ENCODE peak calls at places on chromosomes 16 and 17, in nine cellular contexts. One of them, this sample, is unnamed. For H3K4me1, the result is how much of the 10 kb centered on the place peaks cover.

GRCh38 chr17:21392257-21392656 is 16.1 kb downstream of the KCNJ12 start:
- DNase-seq in testis: no peak
- DNase-seq in body of pancreas: no peak
- DNase-seq in HCT116: no peak
- DNase-seq in mucosa of descending colon: no peak
- DNase-seq in tibial nerve: no peak
- DNase-seq in uterus: no peak
- DNase-seq in pancreas: no peak
- DNase-seq in PC-9: no peak
- DNase-seq in this sample: no peak

GRCh38 chr17:9854255-9854654 is 28.5 kb downstream of the GLP2R start:
- DNase-seq in mucosa of descending colon: no peak
- DNase-seq in tibial nerve: no peak
- DNase-seq in uterus: no peak
- DNase-seq in testis: no peak
- DNase-seq in PC-9: no peak
- DNase-seq in body of pancreas: no peak
- DNase-seq in pancreas: no peak
- DNase-seq in HCT116: no peak
- DNase-seq in this sample: no peak

GRCh38 chr16:21001262-21001661 is 100.7 kb downstream of the LYRM1 start:
- DNase-seq in uterus: no peak
- DNase-seq in body of pancreas: peak
- DNase-seq in mucosa of descending colon: peak
- DNase-seq in pancreas: no peak
- DNase-seq in testis: peak
- DNase-seq in PC-9: no peak
- DNase-seq in tibial nerve: no peak
- DNase-seq in HCT116: peak
- DNase-seq in this sample: no peak

GRCh38 chr17:81966343-81967243 is 5.6 kb upstream of the NOTUM start:
- DNase-seq in testis: peak
- DNase-seq in tibial nerve: no peak
- DNase-seq in body of pancreas: peak
- DNase-seq in pancreas: no peak
- DNase-seq in PC-9: no peak
- DNase-seq in mucosa of descending colon: peak
- DNase-seq in HCT116: no peak
- DNase-seq in uterus: no peak
- DNase-seq in this sample: no peak

GRCh38 chr17:33637534-33637933 is 344.4 kb upstream of the ASIC2 start:
- DNase-seq in testis: no peak
- DNase-seq in pancreas: no peak
- DNase-seq in tibial nerve: no peak
- DNase-seq in HCT116: no peak
- DNase-seq in PC-9: no peak
- DNase-seq in body of pancreas: no peak
- DNase-seq in mucosa of descending colon: no peak
- DNase-seq in uterus: no peak
- DNase-seq in this sample: no peak

GRCh38 chr17:80457236-80457856 is 19.1 kb downstream of the NPTX1 start:
- DNase-seq in mucosa of descending colon: no peak
- DNase-seq in body of pancreas: no peak
- DNase-seq in PC-9: peak
- DNase-seq in pancreas: no peak
- DNase-seq in uterus: no peak
- DNase-seq in tibial nerve: no peak
- DNase-seq in testis: no peak
- DNase-seq in HCT116: no peak
- DNase-seq in this sample: no peak

GRCh38 chr16:69725480-69726312 is 664 bp downstream of the NQO1 start:
- DNase-seq in tibial nerve: no peak
- DNase-seq in body of pancreas: no peak
- DNase-seq in mucosa of descending colon: peak
- DNase-seq in PC-9: no peak
- DNase-seq in pancreas: no peak
- DNase-seq in testis: no peak
- DNase-seq in uterus: no peak
- DNase-seq in HCT116: no peak
- DNase-seq in this sample: no peak

GRCh38 chr17:28396635-28397239 is 9.3 kb downstream of the SLC46A1 start:
- DNase-seq in PC-9: no peak
- DNase-seq in testis: no peak
- DNase-seq in mucosa of descending colon: no peak
- DNase-seq in pancreas: no peak
- DNase-seq in body of pancreas: no peak
- DNase-seq in tibial nerve: no peak
- DNase-seq in uterus: no peak
- DNase-seq in HCT116: no peak
- DNase-seq in this sample: no peak

GRCh38 chr17:75632428-75632827 is 806 bp upstream of the SMIM5 start:
- DNase-seq in mucosa of descending colon: no peak
- DNase-seq in HCT116: no peak
- DNase-seq in pancreas: peak
- DNase-seq in tibial nerve: no peak
- DNase-seq in body of pancreas: no peak
- DNase-seq in uterus: no peak
- DNase-seq in testis: no peak
- DNase-seq in PC-9: no peak
- DNase-seq in this sample: no peak

GRCh38 chr17:21157586-21158370 is 31.0 kb downstream of the DHRS7B start:
- DNase-seq in testis: no peak
- DNase-seq in tibial nerve: no peak
- DNase-seq in pancreas: no peak
- DNase-seq in PC-9: no peak
- DNase-seq in body of pancreas: no peak
- DNase-seq in uterus: no peak
- DNase-seq in mucosa of descending colon: no peak
- DNase-seq in HCT116: no peak
- DNase-seq in this sample: no peak

GRCh38 chr17:50103252-50103651 is 8.1 kb downstream of the PDK2 start:
- DNase-seq in HCT116: no peak
- DNase-seq in tibial nerve: no peak
- DNase-seq in pancreas: no peak
- DNase-seq in body of pancreas: no peak
- DNase-seq in uterus: no peak
- DNase-seq in mucosa of descending colon: no peak
- DNase-seq in testis: no peak
- DNase-seq in PC-9: no peak
- DNase-seq in this sample: no peak
- H3K4me3 ChIP-seq in HCT116: no peak
- H3K4me3 ChIP-seq in tibial nerve: no peak
- H3K4me3 ChIP-seq in pancreas: no peak
- H3K4me3 ChIP-seq in body of pancreas: no peak
- H3K4me3 ChIP-seq in uterus: no peak
- H3K4me3 ChIP-seq in mucosa of descending colon: no peak
- H3K4me3 ChIP-seq in testis: no peak
- H3K4me3 ChIP-seq in PC-9: no peak
- H3K4me3 ChIP-seq in this sample: no peak

DNA sequence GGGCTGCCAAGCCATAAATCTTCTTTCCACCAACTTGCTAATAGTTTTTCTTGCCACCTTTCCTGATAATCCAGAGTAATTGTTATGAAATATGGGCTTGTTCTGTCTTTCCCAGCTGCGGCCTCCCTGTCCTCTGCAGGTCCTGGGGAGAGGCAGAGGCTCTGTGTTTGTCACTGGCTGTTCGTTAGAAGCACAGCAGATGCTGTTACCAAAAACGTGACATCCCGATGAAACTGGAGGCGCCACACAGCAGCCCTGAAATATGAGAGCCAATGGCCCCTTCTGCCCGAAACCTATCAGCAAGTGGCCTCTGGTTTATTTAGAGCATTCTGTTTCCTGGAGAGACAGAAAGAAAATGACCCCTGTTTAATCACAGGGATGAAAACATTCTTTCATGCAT is 115.1 kb upstream of the ANKFN1 start:
- DNase-seq in HCT116: no peak
- DNase-seq in testis: no peak
- DNase-seq in pancreas: no peak
- DNase-seq in PC-9: no peak
- DNase-seq in mucosa of descending colon: no peak
- DNase-seq in uterus: no peak
- DNase-seq in tibial nerve: no peak
- DNase-seq in body of pancreas: no peak
- DNase-seq in this sample: no peak
- H3K4me1 ChIP-seq in HCT116: under half
- H3K4me1 ChIP-seq in testis: under half
- H3K4me1 ChIP-seq in pancreas: under half
- H3K4me1 ChIP-seq in PC-9: under half
- H3K4me1 ChIP-seq in mucosa of descending colon: under half
- H3K4me1 ChIP-seq in uterus: under half
- H3K4me1 ChIP-seq in tibial nerve: under half
- H3K4me1 ChIP-seq in body of pancreas: under half
- H3K4me1 ChIP-seq in this sample: under half

GRCh38 chr16:30766922-30767284 is 4.8 kb downstream of the RNF40 start:
- DNase-seq in pancreas: peak
- DNase-seq in mucosa of descending colon: no peak
- DNase-seq in testis: peak
- DNase-seq in HCT116: no peak
- DNase-seq in body of pancreas: no peak
- DNase-seq in uterus: no peak
- DNase-seq in tibial nerve: no peak
- DNase-seq in PC-9: no peak
- DNase-seq in this sample: no peak

GRCh38 chr16:30764086-30764485 is 2.0 kb downstream of the RNF40 start:
- DNase-seq in PC-9: no peak
- DNase-seq in pancreas: no peak
- DNase-seq in body of pancreas: no peak
- DNase-seq in mucosa of descending colon: no peak
- DNase-seq in HCT116: no peak
- DNase-seq in tibial nerve: no peak
- DNase-seq in testis: no peak
- DNase-seq in uterus: no peak
- DNase-seq in this sample: no peak

GRCh38 chr16:30767767-30768465 is 5.8 kb downstream of the RNF40 start:
- DNase-seq in PC-9: no peak
- DNase-seq in uterus: no peak
- DNase-seq in pancreas: peak
- DNase-seq in tibial nerve: no peak
- DNase-seq in mucosa of descending colon: no peak
- DNase-seq in testis: no peak
- DNase-seq in body of pancreas: no peak
- DNase-seq in HCT116: no peak
- DNase-seq in this sample: no peak

GRCh38 chr16:30764816-30765465 is 2.8 kb downstream of the RNF40 start:
- DNase-seq in PC-9: no peak
- DNase-seq in HCT116: no peak
- DNase-seq in testis: no peak
- DNase-seq in mucosa of descending colon: no peak
- DNase-seq in pancreas: no peak
- DNase-seq in tibial nerve: no peak
- DNase-seq in uterus: no peak
- DNase-seq in body of pancreas: no peak
- DNase-seq in this sample: no peak

DNA sequence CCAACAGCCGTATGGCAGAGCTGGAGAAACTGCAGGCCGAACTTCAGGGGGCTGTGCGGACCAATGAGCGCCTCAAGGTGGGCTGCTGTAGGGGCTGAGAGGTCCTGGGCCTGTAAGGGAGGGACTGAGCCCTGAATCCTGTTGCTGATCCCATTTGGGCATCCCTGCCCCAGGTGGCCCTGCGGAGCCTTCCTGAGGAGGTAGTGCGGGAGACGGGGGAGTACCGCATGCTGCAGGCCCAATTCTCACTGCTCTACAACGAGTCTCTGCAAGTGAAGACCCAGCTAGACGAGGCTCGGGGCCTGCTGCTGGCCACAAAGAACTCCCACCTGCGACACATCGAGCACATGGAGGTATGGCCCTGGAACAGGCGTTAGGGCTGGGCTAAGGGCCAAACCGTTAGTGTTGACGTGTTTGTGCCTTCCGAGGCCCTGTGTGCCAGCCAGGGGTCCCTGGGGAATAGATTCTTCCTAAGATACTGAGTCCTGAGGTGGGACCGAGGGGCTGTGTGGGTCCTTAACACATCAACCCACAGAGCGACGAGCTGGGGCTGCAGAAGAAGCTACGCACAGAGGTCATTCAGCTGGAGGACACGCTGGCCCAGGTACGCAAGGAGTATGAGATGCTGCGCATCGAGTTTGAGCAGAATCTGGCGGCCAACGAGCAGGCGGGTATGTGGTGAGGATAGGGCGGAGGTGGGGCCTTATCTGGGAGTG is 4.2 kb downstream of the RNF40 start:
- DNase-seq in tibial nerve: no peak
- DNase-seq in PC-9: no peak
- DNase-seq in pancreas: peak
- DNase-seq in uterus: no peak
- DNase-seq in testis: no peak
- DNase-seq in mucosa of descending colon: no peak
- DNase-seq in body of pancreas: no peak
- DNase-seq in HCT116: no peak
- DNase-seq in this sample: no peak
- H3K4me3 ChIP-seq in tibial nerve: no peak
- H3K4me3 ChIP-seq in PC-9: no peak
- H3K4me3 ChIP-seq in pancreas: no peak
- H3K4me3 ChIP-seq in uterus: no peak
- H3K4me3 ChIP-seq in testis: no peak
- H3K4me3 ChIP-seq in mucosa of descending colon: no peak
- H3K4me3 ChIP-seq in body of pancreas: no peak
- H3K4me3 ChIP-seq in HCT116: no peak
- H3K4me3 ChIP-seq in this sample: no peak

DNA sequence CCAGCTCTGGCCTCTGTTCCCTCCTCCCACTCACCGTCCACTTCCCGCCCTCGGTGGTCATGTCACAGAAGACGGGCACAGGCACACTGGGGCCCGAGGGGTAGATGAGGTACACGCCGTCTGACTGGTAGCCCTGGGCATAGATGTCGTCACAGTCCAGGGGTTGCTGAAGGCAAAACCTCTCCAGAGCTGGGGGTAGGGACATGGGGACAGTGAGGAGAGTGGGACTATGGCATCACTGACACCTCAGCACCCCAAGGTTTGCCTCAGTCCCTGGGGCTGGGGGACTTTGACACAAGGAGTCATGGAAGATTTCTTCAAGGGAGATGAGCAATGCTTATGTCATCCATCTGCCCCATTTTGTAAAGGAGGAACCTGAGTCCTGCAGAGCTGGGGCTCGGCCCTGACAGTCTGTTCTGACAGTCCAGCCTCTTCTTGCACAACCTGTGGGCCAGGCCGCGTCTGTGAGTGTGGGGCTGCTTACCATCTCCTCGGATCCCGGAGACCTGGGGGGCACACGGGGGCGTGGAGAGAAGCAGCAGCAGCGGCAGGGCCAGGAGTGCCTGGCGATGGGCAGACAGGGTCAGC is 620 bp downstream of the MFAP4 start:
- DNase-seq in uterus: peak
- DNase-seq in body of pancreas: peak
- DNase-seq in tibial nerve: peak
- DNase-seq in pancreas: no peak
- DNase-seq in HCT116: no peak
- DNase-seq in mucosa of descending colon: no peak
- DNase-seq in PC-9: no peak
- DNase-seq in testis: peak
- DNase-seq in this sample: no peak
- H3K4me1 ChIP-seq in uterus: under half
- H3K4me1 ChIP-seq in body of pancreas: under half
- H3K4me1 ChIP-seq in tibial nerve: half or more
- H3K4me1 ChIP-seq in pancreas: under half
- H3K4me1 ChIP-seq in HCT116: under half
- H3K4me1 ChIP-seq in mucosa of descending colon: under half
- H3K4me1 ChIP-seq in PC-9: under half
- H3K4me1 ChIP-seq in testis: half or more
- H3K4me1 ChIP-seq in this sample: under half

GRCh38 chr17:67974186-67974585 is 22.1 kb downstream of the C17orf58 start:
- DNase-seq in uterus: no peak
- DNase-seq in tibial nerve: no peak
- DNase-seq in PC-9: no peak
- DNase-seq in body of pancreas: no peak
- DNase-seq in testis: no peak
- DNase-seq in mucosa of descending colon: no peak
- DNase-seq in pancreas: no peak
- DNase-seq in HCT116: no peak
- DNase-seq in this sample: no peak
- H3K4me3 ChIP-seq in uterus: no peak
- H3K4me3 ChIP-seq in tibial nerve: no peak
- H3K4me3 ChIP-seq in PC-9: no peak
- H3K4me3 ChIP-seq in body of pancreas: no peak
- H3K4me3 ChIP-seq in testis: no peak
- H3K4me3 ChIP-seq in mucosa of descending colon: no peak
- H3K4me3 ChIP-seq in pancreas: no peak
- H3K4me3 ChIP-seq in HCT116: no peak
- H3K4me3 ChIP-seq in this sample: no peak

This sample was measured in prostate gland.